ENCODE peak calls at places on chromosomes 5 and 9, in ten cellular contexts. U is neural crest cell, S is T follicular helper cell, T is sciatic nerve, C is LoVo, E is AML-193, H is GM12865, R is NCI-H1694, K is HFF-Myc, B is GM06990. P is an unnamed sample.

GRCh38 chr9:78552802-78553201 is 255.9 kb downstream of the PSAT1 start:
- DNase-seq in B (no peak), R (no peak), S (no peak), C (no peak), E (no peak), H (no peak), T (no peak), K (no peak), U (no peak), P (peak; percentile 31)

GRCh38 chr5:123036391-123037103 is at the start of gene PPIC:
- DNase-seq in R (no peak), K (no peak), C (peak; percentile 87), S (no peak), U (peak; percentile 63), B (peak; percentile 30), H (peak; percentile 32), T (peak; percentile 88), E (no peak), P (peak; percentile 78)

GRCh38 chr9:72041775-72042194 is 18.6 kb downstream of the C9orf57 start:
- DNase-seq in C (peak; percentile 52), U (no peak), B (no peak), K (peak; percentile 89), H (no peak), R (no peak), S (no peak), E (peak; percentile 10), T (peak; percentile 63), P (peak; percentile 96)

GRCh38 chr9:115164511-115164974 is 46.6 kb upstream of the TNC start:
- DNase-seq in C (peak; percentile 88), H (no peak), S (no peak), R (peak; percentile 70), U (no peak), K (peak; percentile 57), T (peak; percentile 71), E (no peak), B (no peak), P (peak; percentile 93)

GRCh38 chr9:114083693-114084092 is 5.6 kb upstream of the AMBP start:
- DNase-seq in B (no peak), R (no peak), H (no peak), C (no peak), S (no peak), T (no peak), U (no peak), E (no peak), K (no peak), P (no peak)

GRCh38 chr9:113803811-113804589 is 72.1 kb upstream of the ZNF618 start:
- DNase-seq in S (no peak), R (no peak), T (no peak), U (no peak), H (no peak), C (no peak), E (no peak), B (no peak), K (no peak), P (no peak)

GRCh38 chr5:33340195-33340594 is 100.6 kb upstream of the TARS1 start:
- DNase-seq in C (no peak), H (no peak), B (no peak), U (no peak), T (no peak), E (no peak), S (no peak), R (no peak), K (no peak), P (no peak)

GRCh38 chr5:95959964-95960801 is 1.5 kb downstream of the ELL2 start:
- DNase-seq in B (no peak), H (peak; percentile 44), E (peak; percentile 47), R (no peak), U (no peak), C (no peak), K (no peak), S (no peak), T (no peak), P (peak; percentile 12)

GRCh38 chr5:151696470-151697061 is 9.9 kb upstream of the SPARC start:
- DNase-seq in U (no peak), B (no peak), C (no peak), T (peak; percentile 77), R (no peak), E (no peak), K (peak; percentile 92), H (no peak), S (no peak), P (peak; percentile 45)

GRCh38 chr5:137309290-137309689 is 189.8 kb downstream of the SPOCK1 start:
- DNase-seq in C (no peak), S (no peak), R (no peak), U (no peak), T (no peak), K (no peak), E (no peak), B (no peak), H (no peak), P (no peak)

GRCh38 chr9:70427161-70427945 is 12.9 kb upstream of the KLF9 start:
- DNase-seq in K (no peak), B (no peak), T (no peak), H (no peak), S (no peak), C (no peak), E (no peak), R (no peak), U (no peak), P (no peak)

GRCh38 chr5:32278403-32278802 is 34.3 kb downstream of the MTMR12 start:
- DNase-seq in C (no peak), H (peak; percentile 59), U (no peak), R (no peak), B (no peak), K (no peak), T (no peak), E (no peak), S (no peak), P (no peak)

GRCh38 chr9:30103647-30104394 is 2280.6 kb upstream of the ACO1 start:
- DNase-seq in H (no peak), C (no peak), T (no peak), K (no peak), S (no peak), U (no peak), R (no peak), B (no peak), E (no peak), P (peak; percentile 2)

GRCh38 chr5:127824126-127824525 is 120.9 kb downstream of the CCDC192 start:
- DNase-seq in K (no peak), C (no peak), R (no peak), B (no peak), E (no peak), S (no peak), T (no peak), H (no peak), U (no peak), P (no peak)

GRCh38 chr9:131031642-131032005 is 22.6 kb downstream of the LAMC3 start:
- DNase-seq in U (no peak), K (no peak), B (no peak), T (no peak), S (no peak), H (no peak), C (no peak), E (no peak), R (no peak), P (no peak)

GRCh38 chr5:38847549-38848341 is 1.9 kb downstream of the OSMR start:
- DNase-seq in B (no peak), R (no peak), S (no peak), E (no peak), H (no peak), C (no peak), K (no peak), T (no peak), U (no peak), P (peak; percentile 42)

GRCh38 chr5:131491749-131492148 is 143.3 kb downstream of the RAPGEF6 start:
- DNase-seq in T (no peak), R (no peak), K (no peak), H (no peak), E (no peak), U (no peak), C (no peak), B (no peak), S (no peak), P (no peak)

GRCh38 chr5:52560366-52560765 is 227.3 kb upstream of the ITGA1 start:
- DNase-seq in T (no peak), B (no peak), H (no peak), R (peak; percentile 53), K (no peak), U (no peak), E (peak; percentile 26), C (no peak), S (no peak), P (no peak)

GRCh38 chr5:55993013-55993412 is 1.8 kb downstream of the IL6ST start:
- DNase-seq in B (no peak), R (no peak), C (no peak), E (no peak), S (no peak), H (peak; percentile 9), K (no peak), T (no peak), U (no peak), P (peak; percentile 25)

GRCh38 chr5:96257904-96258303 is 175.1 kb downstream of the PCSK1 start:
- DNase-seq in T (no peak), K (no peak), C (no peak), R (no peak), U (no peak), S (no peak), B (no peak), E (no peak), H (no peak), P (no peak)

GRCh38 chr5:108260105-108260857 is 121.6 kb downstream of the FBXL17 start:
- DNase-seq in T (peak; percentile 85), C (peak; percentile 83), R (peak; percentile 40), E (peak; percentile 84), K (peak; percentile 59), H (peak; percentile 89), B (peak; percentile 20), U (peak; percentile 69), S (peak; percentile 41), P (peak; percentile 48)

GRCh38 chr9:87957839-87958238 is 16.5 kb downstream of the CDK20 start:
- DNase-seq in R (no peak), K (no peak), C (no peak), U (no peak), S (no peak), H (peak; percentile 4), B (no peak), E (no peak), T (no peak), P (no peak)